ENCODE peak calls at places on chromosomes 13 and 19, in five cellular contexts. X is amniotic stem cell, C is neuronal stem cell, P is GM04504, K is mesothelial cell of epicardium. N is an unnamed sample.

GRCh38 chr13:25502551-25502950 is 130.8 kb downstream of the ATP8A2 start:
- DNase-seq in X (no peak), C (no peak), P (no peak), K (no peak), N (no peak)

GRCh38 chr13:110478405-110479214 is 82.9 kb downstream of the RAB20 start:
- DNase-seq in X (no peak), C (no peak), P (no peak), K (no peak), N (no peak)

GRCh38 chr13:50916701-50917184 is 7.2 kb downstream of the RNASEH2B start:
- DNase-seq in X (no peak), C (no peak), P (no peak), K (no peak), N (no peak)

GRCh38 chr19:38263696-38264485 is 482 bp upstream of the SPINT2 start:
- DNase-seq in X (no peak), C (no peak), P (no peak), K (peak; percentile 94), N (no peak)

GRCh38 chr13:54185785-54186184 is 1157.2 kb downstream of the OLFM4 start:
- DNase-seq in X (no peak), C (peak; percentile 52), P (no peak), K (no peak), N (no peak)

GRCh38 chr19:46355234-46355990 is 8.5 kb downstream of the PPP5C start:
- DNase-seq in X (no peak), C (no peak), P (no peak), K (no peak), N (no peak)

GRCh38 chr19:8209111-8209964 is at the start of gene CERS4:
- DNase-seq in X (no peak), C (peak; percentile 82), P (no peak), K (peak; percentile 80), N (no peak)

GRCh38 chr13:70623260-70623659 is 515.0 kb upstream of the KLHL1 start:
- DNase-seq in X (no peak), C (no peak), P (no peak), K (no peak), N (no peak)

GRCh38 chr19:49382639-49383038 is 5.4 kb upstream of the KASH5 start:
- DNase-seq in X (no peak), C (no peak), P (no peak), K (no peak), N (no peak)

GRCh38 chr19:51128227-51128626 is 3.5 kb downstream of the SIGLEC9 start:
- DNase-seq in X (no peak), C (no peak), P (no peak), K (no peak), N (no peak)

GRCh38 chr19:11152318-11153062 is 3.1 kb downstream of the SPC24 start:
- DNase-seq in X (no peak), C (no peak), P (peak; percentile 74), K (no peak), N (no peak)

GRCh38 chr19:41016488-41017071 is 25.5 kb downstream of the CYP2B6 start:
- DNase-seq in X (no peak), C (no peak), P (no peak), K (no peak), N (no peak)

GRCh38 chr13:110756268-110756667 is 42.8 kb downstream of the ING1 start:
- DNase-seq in X (no peak), C (no peak), P (no peak), K (no peak), N (no peak)

GRCh38 chr19:38831142-38831605 is 420 bp downstream of the ECH1 start:
- DNase-seq in X (peak; percentile 83), C (no peak), P (peak; percentile 83), K (peak; percentile 58), N (peak; percentile 85)

GRCh38 chr19:39341720-39342604 is at the start of gene SAMD4B:
- DNase-seq in X (peak; percentile 98), C (peak; percentile 99), P (peak; percentile 94), K (peak; percentile 99), N (peak; percentile 71)

GRCh38 chr19:46674416-46675178 is 13.6 kb upstream of the DACT3 start:
- DNase-seq in X (no peak), C (no peak), P (no peak), K (no peak), N (no peak)

GRCh38 chr13:94252209-94252608 is 227.3 kb downstream of the DCT start:
- DNase-seq in X (no peak), C (no peak), P (no peak), K (no peak), N (no peak)

GRCh38 chr19:35357867-35358573 is at the start of gene FFAR3:
- DNase-seq in X (no peak), C (no peak), P (peak; percentile 4), K (no peak), N (no peak)

GRCh38 chr19:29372461-29372860 is 153.3 kb upstream of the VSTM2B start:
- DNase-seq in X (no peak), C (no peak), P (no peak), K (no peak), N (no peak)

GRCh38 chr13:91291078-91291477 is 56.4 kb upstream of the MIR17HG start:
- DNase-seq in X (no peak), C (no peak), P (no peak), K (no peak), N (no peak)

GRCh38 chr13:99970761-99971575 is 599 bp downstream of the ZIC5 start:
- DNase-seq in X (no peak), C (no peak), P (no peak), K (no peak), N (no peak)

GRCh38 chr13:66171821-66172220 is 1058.3 kb downstream of the PCDH9 start:
- DNase-seq in X (no peak), C (no peak), P (no peak), K (no peak), N (no peak)

GRCh38 chr13:34779171-34779570 is 162.9 kb upstream of the NBEA start:
- DNase-seq in X (no peak), C (no peak), P (no peak), K (no peak), N (no peak)

GRCh38 chr13:51271528-51272070 is 49.4 kb downstream of the FAM124A start:
- DNase-seq in X (no peak), C (no peak), P (no peak), K (no peak), N (no peak)

GRCh38 chr13:40403509-40404241 is 262.8 kb downstream of the FOXO1 start:
- DNase-seq in X (no peak), C (no peak), P (no peak), K (no peak), N (no peak)

GRCh38 chr19:41401483-41401882 is 3.9 kb downstream of the BCKDHA start:
- DNase-seq in X (no peak), C (no peak), P (no peak), K (no peak), N (no peak)

GRCh38 chr13:33582121-33582520 is 235.8 kb upstream of the RFC3 start:
- DNase-seq in X (no peak), C (no peak), P (no peak), K (no peak), N (no peak)

N was measured in BJ.